ENCODE peak calls at places on chromosomes 16 and 17, in ten cellular contexts. D is CD4-positive, alpha-beta T cell; W is heart left ventricle; Q is activated naive CD8-positive, alpha-beta T cell treated with anti-CD3 and anti-CD28 coated beads for 36 hours; Z is RWPE1; L is activated CD8-positive, alpha-beta memory T cell treated with anti-CD3 and anti-CD28 coated beads, Interleukin-2, amount 10 ng/mL, durations not matched to agents 7 days and 5 days; A is GM19239; X is hippocampal formation; V is HS-27A; F is HT1080. N is an unnamed sample.

GRCh38 chr17:76452646-76453430 is at the start of gene UBE2O:
- DNase-seq in W (peak), X (peak), V (peak), F (peak), D (peak), Q (peak), A (peak), Z (peak), L (peak), N (peak)

GRCh38 chr16:54287758-54288591 is 1.4 kb upstream of the IRX3 start:
- DNase-seq in L (no peak), X (no peak), Z (no peak), D (no peak), W (no peak), V (no peak), Q (no peak), A (no peak), F (no peak), N (no peak)

GRCh38 chr16:180921-181667 is 835 bp downstream of the HBQ1 start:
- DNase-seq in F (peak), V (no peak), D (peak), Q (peak), A (peak), X (no peak), Z (peak), W (peak), L (peak), N (peak)

GRCh38 chr16:17471745-17472075 is 950 bp upstream of the XYLT1 start:
- DNase-seq in Q (no peak), A (no peak), W (no peak), X (no peak), F (peak), L (no peak), Z (no peak), V (no peak), D (no peak), N (no peak)

GRCh38 chr17:49696233-49696761 is 11.5 kb downstream of the SLC35B1 start:
- DNase-seq in L (peak), F (no peak), X (no peak), D (peak), Z (no peak), V (no peak), Q (peak), A (no peak), W (no peak), N (peak)

GRCh38 chr17:47895254-47895855 is 681 bp upstream of the SP2 start:
- DNase-seq in A (no peak), L (peak), F (no peak), X (no peak), Z (no peak), V (peak), D (peak), W (peak), Q (no peak), N (peak)

GRCh38 chr17:66290097-66290722 is 12.2 kb upstream of the PRKCA start:
- DNase-seq in X (no peak), L (no peak), A (no peak), Q (no peak), Z (no peak), V (no peak), W (no peak), D (no peak), F (no peak), N (no peak)

GRCh38 chr17:82599674-82600661 is 48.3 kb downstream of the WDR45B start:
- DNase-seq in D (no peak), Q (no peak), L (no peak), Z (no peak), W (no peak), V (no peak), X (no peak), A (no peak), F (no peak), N (no peak)

GRCh38 chr17:30084773-30085172 is 31.8 kb upstream of the NSRP1 start:
- DNase-seq in F (no peak), L (no peak), D (no peak), Z (no peak), Q (no peak), V (no peak), A (no peak), X (no peak), W (no peak), N (no peak)

GRCh38 chr17:60598001-60598736 is 1.8 kb upstream of the PPM1D start:
- DNase-seq in Z (no peak), D (no peak), W (no peak), V (no peak), F (no peak), A (no peak), X (no peak), L (no peak), Q (no peak), N (no peak)

GRCh38 chr16:14029658-14030057 is 41.5 kb upstream of the MRTFB start:
- DNase-seq in W (peak), F (no peak), D (no peak), L (no peak), X (no peak), Z (no peak), A (no peak), V (no peak), Q (no peak), N (no peak)

GRCh38 chr16:14301150-14302030 is 230.3 kb downstream of the MRTFB start:
- DNase-seq in F (no peak), A (no peak), D (no peak), V (no peak), L (peak), W (peak), Z (peak), Q (peak), X (no peak), N (no peak)

GRCh38 chr16:66899945-66900688 is 18.6 kb downstream of the CDH16 start:
- DNase-seq in F (peak), Z (peak), L (no peak), A (no peak), Q (no peak), W (peak), V (peak), X (no peak), D (no peak), N (peak)

GRCh38 chr17:69999253-69999652 is 75.8 kb upstream of the KCNJ16 start:
- DNase-seq in W (no peak), Q (no peak), D (no peak), V (no peak), F (no peak), X (no peak), L (no peak), Z (no peak), A (no peak), N (no peak)

GRCh38 chr16:57862698-57863433 is 60.6 kb upstream of the KIFC3 start:
- DNase-seq in W (no peak), Z (no peak), V (no peak), L (no peak), F (no peak), Q (no peak), A (no peak), D (no peak), X (no peak), N (peak)

GRCh38 chr17:38709864-38710602 is 5.0 kb downstream of the MLLT6 start:
- DNase-seq in V (no peak), Q (no peak), D (no peak), A (no peak), Z (no peak), W (no peak), L (no peak), X (no peak), F (no peak), N (no peak)

GRCh38 chr16:85479972-85480726 is 133.0 kb upstream of the GSE1 start:
- DNase-seq in L (peak), V (no peak), D (no peak), A (no peak), F (no peak), Z (no peak), X (no peak), W (no peak), Q (peak), N (peak)

GRCh38 chr16:67428146-67428731 is 2.7 kb upstream of the HSD11B2 start:
- DNase-seq in A (peak), X (no peak), Q (peak), W (peak), Z (peak), D (no peak), L (peak), F (peak), V (no peak), N (peak)

GRCh38 chr16:49776085-49776501 is 79.8 kb downstream of the ZNF423 start:
- DNase-seq in F (no peak), L (no peak), D (no peak), V (no peak), A (no peak), Z (no peak), W (peak), Q (no peak), X (no peak), N (no peak)

GRCh38 chr17:18919963-18920362 is 32.0 kb upstream of the SLC5A10 start:
- DNase-seq in D (no peak), F (no peak), Z (no peak), A (no peak), L (no peak), W (no peak), V (no peak), X (no peak), Q (no peak), N (no peak)

GRCh38 chr17:69335018-69335417 is 8.1 kb upstream of the ABCA5 start:
- DNase-seq in L (no peak), F (peak), D (no peak), Z (peak), W (no peak), V (no peak), Q (no peak), A (no peak), X (peak), N (no peak)

GRCh38 chr17:42675984-42676423 is 790 bp downstream of the PLEKHH3 start:
- DNase-seq in L (no peak), X (no peak), F (peak), V (no peak), D (no peak), Q (no peak), W (peak), Z (no peak), A (no peak), N (peak)

GRCh38 chr16:86477642-86478041 is 32.7 kb upstream of the FOXF1 start:
- DNase-seq in X (no peak), Q (no peak), V (no peak), Z (no peak), D (no peak), A (no peak), W (no peak), F (no peak), L (no peak), N (no peak)

GRCh38 chr17:55341432-55341831 is 76.7 kb downstream of the HLF start:
- DNase-seq in X (no peak), V (no peak), Z (no peak), A (no peak), W (no peak), L (peak), Q (no peak), D (no peak), F (peak), N (no peak)

GRCh38 chr16:30926937-30927788 is 3.8 kb downstream of the FBXL19 start:
- DNase-seq in A (no peak), Z (no peak), V (no peak), Q (no peak), W (no peak), D (no peak), F (no peak), L (no peak), X (no peak), N (no peak)

GRCh38 chr16:64981568-64982281 is 140.1 kb downstream of the CDH11 start:
- DNase-seq in Q (no peak), W (no peak), A (no peak), D (no peak), X (no peak), L (no peak), Z (no peak), F (no peak), V (no peak), N (no peak)

GRCh38 chr17:19410875-19411291 is at the start of gene RNF112:
- DNase-seq in A (no peak), Q (no peak), V (no peak), F (no peak), D (no peak), Z (no peak), X (peak), L (no peak), W (no peak), N (no peak)

GRCh38 chr16:4461250-4462085 is 13.0 kb downstream of the NMRAL1 start:
- DNase-seq in V (no peak), X (no peak), D (no peak), Z (peak), A (no peak), L (no peak), Q (no peak), F (no peak), W (no peak), N (no peak)

GRCh38 chr16:83685615-83686165 is 122.1 kb upstream of the HSBP1 start:
- DNase-seq in W (no peak), Z (no peak), F (no peak), V (no peak), L (no peak), D (no peak), A (no peak), Q (no peak), X (no peak), N (no peak)

GRCh38 chr17:31917065-31917529 is 15.6 kb upstream of the UTP6 start:
- DNase-seq in X (no peak), F (no peak), Q (peak), W (no peak), A (no peak), L (no peak), Z (no peak), V (no peak), D (no peak), N (peak)

GRCh38 chr17:71432378-71433315 is 688.2 kb upstream of the SOX9 start:
- DNase-seq in D (no peak), V (no peak), W (no peak), F (no peak), L (no peak), A (no peak), Q (no peak), Z (no peak), X (no peak), N (no peak)

GRCh38 chr16:1098266-1098991 is 2.4 kb upstream of the C1QTNF8 start:
- DNase-seq in L (no peak), Z (no peak), X (no peak), V (no peak), A (no peak), F (no peak), W (no peak), D (no peak), Q (no peak), N (no peak)

GRCh38 chr17:82450357-82451106 is at the start of gene CYBC1:
- DNase-seq in W (peak), A (peak), L (peak), Z (peak), F (peak), V (peak), X (peak), Q (peak), D (peak), N (peak)

GRCh38 chr17:48760411-48760810 is 31.9 kb upstream of the HOXB13 start:
- DNase-seq in Q (no peak), A (no peak), D (no peak), L (no peak), Z (no peak), V (no peak), W (no peak), F (no peak), X (no peak), N (peak)